ENCODE peak calls at places on chromosomes 12 and 14, in four cellular contexts. C is heart left ventricle, N is breast epithelium, P is esophagus squamous epithelium. V is an unnamed sample.

GRCh38 chr14:96122496-96122895 is 82.1 kb upstream of the BDKRB2 start:
- DNase-seq in C (no peak), N (no peak), P (no peak), V (no peak)

GRCh38 chr12:92953747-92954146 is 24.7 kb upstream of the EEA1 start:
- DNase-seq in C (no peak), N (no peak), P (no peak), V (no peak)

GRCh38 chr14:22766457-22767322 is at the start of gene OXA1L:
- DNase-seq in C (peak; percentile 99), N (peak; percentile 96), P (peak; percentile 60), V (peak; percentile 98)

GRCh38 chr12:105485321-105485910 is 154.9 kb downstream of the C12orf75 start:
- DNase-seq in C (peak; percentile 46), N (no peak), P (no peak), V (no peak)

GRCh38 chr12:47900480-47901129 is 4.2 kb downstream of the VDR start:
- DNase-seq in C (no peak), N (peak; percentile 80), P (no peak), V (peak; percentile 65)

GRCh38 chr12:67645571-67645970 is 3.0 kb upstream of the DYRK2 start:
- DNase-seq in C (no peak), N (no peak), P (no peak), V (no peak)

GRCh38 chr12:14769837-14770494 is 33.3 kb downstream of the WBP11 start:
- DNase-seq in C (peak; percentile 85), N (peak; percentile 75), P (peak; percentile 67), V (peak; percentile 91)

GRCh38 chr12:128570191-128571065 is 253.3 kb downstream of the SLC15A4 start:
- DNase-seq in C (no peak), N (no peak), P (no peak), V (peak; percentile 14)

GRCh38 chr12:9742665-9743064 is 9.8 kb upstream of the CLECL1 start:
- DNase-seq in C (no peak), N (no peak), P (no peak), V (peak; percentile 33)

GRCh38 chr12:480831-481230 is 21.1 kb downstream of the B4GALNT3 start:
- DNase-seq in C (peak; percentile 70), N (no peak), P (no peak), V (no peak)

GRCh38 chr12:503111-503761 is 43.5 kb downstream of the B4GALNT3 start:
- DNase-seq in C (peak; percentile 38), N (peak; percentile 19), P (no peak), V (peak; percentile 86)

GRCh38 chr12:67068773-67069450 is 200.2 kb upstream of the CAND1 start:
- DNase-seq in C (peak; percentile 21), N (no peak), P (no peak), V (peak; percentile 64)

GRCh38 chr14:57245941-57246340 is 22.8 kb downstream of the EXOC5 start:
- DNase-seq in C (no peak), N (no peak), P (no peak), V (no peak)

GRCh38 chr12:65200007-65200665 is 30.8 kb downstream of the LEMD3 start:
- DNase-seq in C (no peak), N (no peak), P (no peak), V (no peak)

GRCh38 chr12:121767525-121768016 is 25.9 kb downstream of the RHOF start:
- DNase-seq in C (peak; percentile 84), N (no peak), P (no peak), V (no peak)

GRCh38 chr12:2449586-2449985 is 345.2 kb upstream of the FKBP4 start:
- DNase-seq in C (no peak), N (no peak), P (no peak), V (no peak)

GRCh38 chr12:124030008-124030407 is 57.0 kb downstream of the ZNF664 start:
- DNase-seq in C (no peak), N (no peak), P (no peak), V (no peak)

GRCh38 chr12:115975411-115975810 is 302.1 kb downstream of the MED13L start:
- DNase-seq in C (no peak), N (no peak), P (no peak), V (no peak)

GRCh38 chr14:21262410-21262809 is 6.8 kb downstream of the HNRNPC start:
- DNase-seq in C (no peak), N (no peak), P (no peak), V (no peak)

GRCh38 chr14:21264025-21264801 is 5.0 kb downstream of the HNRNPC start:
- DNase-seq in C (no peak), N (no peak), P (no peak), V (no peak)

GRCh38 chr14:21261824-21262223 is 7.4 kb downstream of the HNRNPC start:
- DNase-seq in C (no peak), N (no peak), P (no peak), V (no peak)

GRCh38 chr14:21267431-21267845 is 1.8 kb downstream of the HNRNPC start:
- DNase-seq in C (no peak), N (no peak), P (no peak), V (no peak)

GRCh38 chr14:21263284-21264024 is 5.8 kb downstream of the HNRNPC start:
- DNase-seq in C (no peak), N (no peak), P (no peak), V (no peak)
- TF ChIP-seq POLR2A in C (no peak), N (no peak), P (no peak), V (no peak)

DNA sequence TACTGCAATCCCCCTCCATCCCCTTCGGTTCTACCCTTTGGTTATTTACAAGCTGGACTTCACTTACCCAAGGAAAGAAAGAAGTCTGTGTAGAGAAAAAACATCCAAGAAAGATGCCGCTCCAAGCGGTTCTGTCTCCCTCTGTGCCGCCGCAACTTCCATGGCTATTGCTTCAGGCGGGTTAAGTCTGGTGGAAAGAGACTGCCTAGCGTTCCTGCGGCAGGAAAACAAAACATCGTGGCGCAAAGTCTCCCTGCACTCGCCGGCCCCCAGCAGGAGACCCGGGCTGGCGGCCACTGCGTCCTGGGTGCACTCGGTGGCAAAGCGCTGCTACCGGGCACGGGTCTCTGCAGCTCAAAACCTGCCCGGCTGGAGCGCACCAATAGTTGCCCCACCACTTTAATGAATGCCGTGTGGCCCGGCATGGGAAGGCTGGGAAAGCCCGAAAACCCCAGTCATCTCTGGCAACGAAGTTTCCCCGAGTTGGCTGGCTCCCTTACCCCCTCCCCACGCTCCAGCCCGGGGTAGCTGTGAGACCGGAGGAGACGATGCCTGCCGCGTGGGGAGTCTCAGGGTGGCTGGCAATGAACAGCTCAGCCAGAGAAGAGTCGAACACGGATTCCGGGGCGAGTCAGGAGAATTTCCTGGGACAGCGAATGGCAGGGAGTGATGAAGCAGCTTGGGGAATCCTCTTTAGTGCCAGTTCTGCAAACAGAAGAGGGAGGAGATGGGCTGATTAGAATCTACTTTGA is 3.5 kb upstream of the KCNK10 start:
- DNase-seq in C (no peak), N (no peak), P (no peak), V (no peak)
- H3K27me3 ChIP-seq in C (peaks cover 24% of the 10 kb centered on the region), N (peaks cover 67% of the 10 kb centered on the region), P (peaks cover 12% of the 10 kb centered on the region), V (peaks cover 94% of the 10 kb centered on the region)

GRCh38 chr12:27523305-27523641 is 733 bp upstream of the PPFIBP1 start:
- DNase-seq in C (no peak), N (no peak), P (no peak), V (no peak)
- TF ChIP-seq POLR2A in C (no peak), N (no peak), P (no peak), V (no peak)

GRCh38 chr14:28776482-28777266 is 10.1 kb downstream of the FOXG1 start:
- DNase-seq in C (no peak), N (no peak), P (no peak), V (no peak)
- H3K27me3 ChIP-seq in C (peaks cover 26% of the 10 kb centered on the region), N (peaks cover 100% of the 10 kb centered on the region), P (peaks cover 6% of the 10 kb centered on the region), V (peaks cover 100% of the 10 kb centered on the region)

GRCh38 chr14:102080183-102081080 is 6.4 kb downstream of the HSP90AA1 start:
- DNase-seq in C (no peak), N (no peak), P (no peak), V (no peak)

GRCh38 chr14:102076793-102077759 is 9.8 kb downstream of the HSP90AA1 start:
- DNase-seq in C (no peak), N (no peak), P (no peak), V (no peak)

GRCh38 chr14:102078344-102078743 is 8.5 kb downstream of the HSP90AA1 start:
- DNase-seq in C (no peak), N (no peak), P (no peak), V (no peak)

GRCh38 chr14:102079700-102079979 is 7.2 kb downstream of the HSP90AA1 start:
- DNase-seq in C (no peak), N (no peak), P (no peak), V (no peak)

DNA sequence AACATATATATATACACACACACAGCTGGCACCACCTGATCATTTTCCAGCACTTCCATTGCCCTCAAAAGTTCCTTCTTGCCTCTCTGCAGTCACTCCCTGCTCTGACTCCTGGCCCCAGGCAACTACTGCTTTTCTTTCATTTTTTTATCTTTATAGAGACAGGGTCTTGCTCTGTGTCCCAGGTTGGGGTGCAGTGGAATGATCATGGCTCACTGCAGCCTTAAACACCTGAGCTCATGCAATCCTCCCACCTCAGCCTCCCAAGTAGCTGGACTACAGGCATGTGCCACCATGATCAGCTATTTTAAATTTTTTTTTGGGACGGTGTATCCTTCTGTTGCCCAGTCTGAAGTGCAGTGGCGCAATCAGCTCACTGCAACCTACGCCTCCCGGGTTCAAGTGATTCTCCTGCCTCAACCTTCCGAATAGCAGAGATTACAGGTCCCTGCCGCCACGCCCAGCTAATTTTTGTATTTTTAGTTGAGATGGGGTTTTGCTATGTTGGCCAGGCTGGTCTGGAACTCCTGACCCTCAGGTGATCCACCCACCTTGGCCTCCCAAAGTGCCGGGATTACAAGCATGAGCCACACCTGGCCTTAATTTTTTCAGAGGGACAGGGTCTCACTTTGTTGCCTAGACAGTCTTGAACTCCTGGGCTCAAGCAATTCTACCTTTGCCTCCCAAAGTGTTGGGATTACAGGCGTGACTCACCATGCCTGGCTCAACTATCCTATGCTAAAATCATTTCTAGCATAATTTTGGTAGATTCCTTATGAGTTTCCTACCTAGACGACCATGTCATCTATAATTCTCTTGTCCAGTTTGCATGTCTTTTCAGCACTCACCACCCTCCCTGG is 7.8 kb downstream of the HSP90AA1 start:
- DNase-seq in C (no peak), N (no peak), P (no peak), V (no peak)
- TF ChIP-seq POLR2A in C (no peak), N (no peak), P (no peak), V (no peak)

V was measured in transverse colon.